ENCODE peak calls at places on chromosomes 6 and 20, in six cellular contexts. P, Y, H, U, C and F are unnamed samples.

GRCh38 chr20:51211191-51211590 is 188.3 kb upstream of the KCNG1 start:
- DNase-seq in P (no peak), Y (no peak), H (no peak), U (no peak), C (no peak), F (no peak)

GRCh38 chr6:137218917-137219663 is at the start of gene IFNGR1:
- DNase-seq in P (peak), Y (peak), H (peak), U (peak), C (peak), F (peak)

GRCh38 chr6:8623441-8623840 is 188.1 kb upstream of the SLC35B3 start:
- DNase-seq in P (no peak), Y (no peak), H (no peak), U (no peak), C (no peak), F (no peak)

GRCh38 chr6:42140051-42140450 is 2.4 kb downstream of the C6orf132 start:
- DNase-seq in P (no peak), Y (peak), H (peak), U (no peak), C (no peak), F (no peak)

GRCh38 chr6:43608783-43609182 is 20.3 kb downstream of the GTPBP2 start:
- DNase-seq in P (no peak), Y (no peak), H (no peak), U (no peak), C (no peak), F (no peak)

GRCh38 chr20:57928181-57928967 is 218.6 kb upstream of the PMEPA1 start:
- DNase-seq in P (no peak), Y (no peak), H (no peak), U (no peak), C (peak), F (no peak)

GRCh38 chr20:17655865-17656489 is 26.1 kb downstream of the RRBP1 start:
- DNase-seq in P (no peak), Y (no peak), H (no peak), U (no peak), C (peak), F (no peak)

GRCh38 chr6:93341900-93342613 is 77.3 kb downstream of the EPHA7 start:
- DNase-seq in P (no peak), Y (no peak), H (no peak), U (no peak), C (no peak), F (no peak)

GRCh38 chr20:34581341-34582189 is 23.0 kb downstream of the MAP1LC3A start:
- DNase-seq in P (no peak), Y (no peak), H (no peak), U (no peak), C (peak), F (peak)

GRCh38 chr20:31695849-31696804 is 26.5 kb downstream of the BCL2L1 start:
- DNase-seq in P (no peak), Y (peak), H (peak), U (no peak), C (no peak), F (no peak)

GRCh38 chr20:24990810-24991252 is 1.7 kb downstream of the APMAP start:
- DNase-seq in P (no peak), Y (no peak), H (no peak), U (no peak), C (peak), F (peak)

GRCh38 chr20:32282461-32282860 is 5.0 kb downstream of the KIF3B start:
- DNase-seq in P (no peak), Y (no peak), H (no peak), U (no peak), C (no peak), F (no peak)

GRCh38 chr6:91082311-91082803 is 495.5 kb upstream of the MAP3K7 start:
- DNase-seq in P (no peak), Y (no peak), H (no peak), U (peak), C (peak), F (no peak)

GRCh38 chr6:109527989-109528388 is 45.0 kb upstream of the ZBTB24 start:
- DNase-seq in P (no peak), Y (no peak), H (peak), U (no peak), C (peak), F (no peak)

GRCh38 chr6:108684809-108685329 is 124.2 kb downstream of the FOXO3 start:
- DNase-seq in P (no peak), Y (no peak), H (no peak), U (no peak), C (no peak), F (no peak)

GRCh38 chr6:29976588-29977424 is 34.5 kb downstream of the HLA-A start:
- DNase-seq in P (peak), Y (peak), H (peak), U (no peak), C (peak), F (peak)

GRCh38 chr20:25036331-25036936 is 21.5 kb downstream of the ACSS1 start:
- DNase-seq in P (no peak), Y (no peak), H (no peak), U (no peak), C (no peak), F (no peak)

GRCh38 chr6:137332637-137333228 is 113.5 kb upstream of the IFNGR1 start:
- DNase-seq in P (no peak), Y (no peak), H (no peak), U (no peak), C (peak), F (no peak)

GRCh38 chr6:112443666-112444065 is 96.5 kb downstream of the RFPL4B start:
- DNase-seq in P (no peak), Y (peak), H (no peak), U (no peak), C (no peak), F (no peak)

GRCh38 chr6:64217721-64218603 is 582.4 kb downstream of the PHF3 start:
- DNase-seq in P (no peak), Y (no peak), H (no peak), U (no peak), C (peak), F (no peak)

GRCh38 chr6:112956696-112957525 is 609.8 kb downstream of the RFPL4B start:
- DNase-seq in P (no peak), Y (no peak), H (no peak), U (no peak), C (no peak), F (no peak)

GRCh38 chr6:69343856-69344255 is 453.0 kb downstream of the LMBRD1 start:
- DNase-seq in P (no peak), Y (no peak), H (no peak), U (no peak), C (peak), F (no peak)

GRCh38 chr6:88380083-88380482 is 213.9 kb upstream of the CNR1 start:
- DNase-seq in P (no peak), Y (peak), H (no peak), U (no peak), C (no peak), F (no peak)

GRCh38 chr6:54613596-54613995 is 233.0 kb upstream of the FAM83B start:
- DNase-seq in P (no peak), Y (no peak), H (no peak), U (no peak), C (no peak), F (no peak)

GRCh38 chr20:50048420-50049166 is 64.4 kb downstream of the UBE2V1 start:
- DNase-seq in P (peak), Y (no peak), H (peak), U (no peak), C (no peak), F (no peak)

GRCh38 chr6:32332433-32332832 is 39.3 kb downstream of the TSBP1 start:
- DNase-seq in P (no peak), Y (no peak), H (no peak), U (no peak), C (peak), F (no peak)

GRCh38 chr6:45554596-45554995 is 176.9 kb upstream of the SUPT3H start:
- DNase-seq in P (no peak), Y (no peak), H (no peak), U (no peak), C (no peak), F (no peak)

GRCh38 chr6:140003217-140003616 is 628.8 kb upstream of the CITED2 start:
- DNase-seq in P (no peak), Y (no peak), H (no peak), U (no peak), C (no peak), F (no peak)

GRCh38 chr6:74250161-74250560 is 554.2 kb downstream of the CD109 start:
- DNase-seq in P (no peak), Y (no peak), H (no peak), U (no peak), C (no peak), F (no peak)